ENCODE peak calls at places on chromosomes 2 and 18, in seven cellular contexts. B is neuronal stem cell, L is H9, M is mesendoderm, R is mesenchymal stem cell, H is IMR-90, J is H1. V is an unnamed sample.

GRCh38 chr18:40935423-40935822 is 1019.6 kb upstream of the PIK3C3 start:
- DNase-seq in J (no peak), B (no peak), H (peak), R (peak), M (peak), L (no peak), V (no peak)

GRCh38 chr18:49973592-49973991 is 160.3 kb upstream of the ACAA2 start:
- DNase-seq in J (no peak), R (no peak), M (no peak), L (no peak), H (no peak), B (no peak), V (no peak)

GRCh38 chr2:60838481-60838880 is 42.9 kb upstream of the REL start:
- DNase-seq in L (no peak), M (no peak), B (no peak), R (no peak), J (no peak), H (no peak), V (peak)

GRCh38 chr2:206116278-206116677 is 30.3 kb upstream of the INO80D start:
- DNase-seq in R (no peak), L (no peak), J (peak), M (no peak), H (no peak), B (no peak), V (no peak)

GRCh38 chr2:112946086-112946485 is 31.7 kb upstream of the IL36G start:
- DNase-seq in B (no peak), R (no peak), J (no peak), L (no peak), M (no peak), H (no peak), V (no peak)

GRCh38 chr2:21413082-21413481 is 289.3 kb downstream of the TDRD15 start:
- DNase-seq in J (no peak), R (peak), M (no peak), H (peak), B (no peak), L (no peak), V (no peak)

GRCh38 chr2:151767536-151767935 is 33.3 kb upstream of the NEB start:
- DNase-seq in L (no peak), J (no peak), B (no peak), R (peak), H (peak), M (no peak), V (no peak)

GRCh38 chr2:39216495-39217191 is 27.1 kb downstream of the CDKL4 start:
- DNase-seq in L (no peak), R (peak), M (no peak), H (no peak), J (no peak), B (no peak), V (no peak)

GRCh38 chr2:146701183-146701582 is 1143.6 kb upstream of the ACVR2A start:
- DNase-seq in H (no peak), L (peak), R (no peak), M (peak), J (peak), B (no peak), V (no peak)

GRCh38 chr2:165957030-165957675 is 3.6 kb upstream of the TTC21B start:
- DNase-seq in M (no peak), J (no peak), R (no peak), B (no peak), L (peak), H (no peak), V (no peak)

GRCh38 chr18:50590625-50591024 is 30.7 kb downstream of the MAPK4 start:
- DNase-seq in M (no peak), B (no peak), J (no peak), R (no peak), H (no peak), L (no peak), V (no peak)

GRCh38 chr2:65392609-65393008 is 39.8 kb downstream of the SPRED2 start:
- DNase-seq in L (no peak), J (no peak), H (no peak), B (no peak), R (no peak), M (no peak), V (no peak)

GRCh38 chr2:65395621-65396347 is 36.6 kb downstream of the SPRED2 start:
- DNase-seq in J (no peak), R (no peak), B (no peak), H (no peak), L (no peak), M (no peak), V (no peak)

GRCh38 chr2:65393743-65394422 is 38.5 kb downstream of the SPRED2 start:
- DNase-seq in H (no peak), J (no peak), L (no peak), R (no peak), M (no peak), B (no peak), V (no peak)

GRCh38 chr2:65397122-65397521 is 35.3 kb downstream of the SPRED2 start:
- DNase-seq in H (peak), M (no peak), R (peak), L (no peak), B (no peak), J (no peak), V (peak)

GRCh38 chr2:65396348-65397026 is 35.9 kb downstream of the SPRED2 start:
- DNase-seq in B (no peak), J (no peak), M (no peak), R (peak), L (no peak), H (peak), V (peak)
- H3K4me2 ChIP-seq in B (no peak), J (no peak), M (no peak), R (no peak), L (no peak), H (peak), V (no peak)

GRCh38 chr2:229675569-229675968 is 38.8 kb downstream of the DNER start:
- DNase-seq in R (no peak), J (no peak), M (no peak), B (no peak), H (no peak), L (no peak), V (no peak)
- H2BK5ac ChIP-seq in R (no peak), J (no peak), M (no peak), B (no peak), H (no peak), L (no peak), V (no peak)

DNA sequence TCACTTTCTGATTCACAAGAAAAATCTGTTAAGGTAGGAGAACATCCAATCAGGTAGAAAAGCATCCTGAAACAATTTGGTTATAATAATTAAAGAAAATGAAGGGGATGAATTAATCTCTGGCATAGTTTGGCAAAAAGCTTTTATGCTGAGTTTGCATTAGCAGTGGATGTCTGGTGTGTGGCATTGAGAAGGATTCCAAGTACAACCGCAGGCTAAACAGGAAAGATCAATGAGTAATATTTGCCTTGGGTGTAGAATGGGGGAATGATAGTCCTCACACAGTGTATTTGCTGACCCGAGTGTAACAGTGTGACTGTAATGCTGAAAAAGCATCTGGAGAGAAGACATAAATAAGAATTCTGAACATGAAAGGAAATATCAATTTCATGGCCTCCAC is 68.3 kb upstream of the SESTD1 start:
- DNase-seq in H (peak), L (no peak), M (no peak), R (peak), J (no peak), B (no peak), V (no peak)
- H3K4me2 ChIP-seq in H (no peak), L (no peak), M (no peak), R (no peak), J (no peak), B (no peak), V (no peak)

GRCh38 chr2:147826615-147827375 is 18.0 kb upstream of the ACVR2A start:
- DNase-seq in B (no peak), H (no peak), M (no peak), R (no peak), J (no peak), L (no peak), V (no peak)
- H2BK5ac ChIP-seq in B (no peak), H (no peak), M (no peak), R (no peak), J (no peak), L (no peak), V (no peak)

GRCh38 chr18:26504831-26505230 is 43.5 kb downstream of the KCTD1 start:
- DNase-seq in L (no peak), J (no peak), R (no peak), M (no peak), H (no peak), B (no peak), V (no peak)

GRCh38 chr18:26511339-26512071 is 36.8 kb downstream of the KCTD1 start:
- DNase-seq in R (no peak), B (no peak), H (no peak), L (no peak), M (no peak), J (no peak), V (no peak)

GRCh38 chr18:26515643-26516495 is 32.5 kb downstream of the KCTD1 start:
- DNase-seq in H (no peak), R (no peak), B (no peak), M (peak), L (no peak), J (no peak), V (no peak)

GRCh38 chr18:26506012-26506411 is 42.3 kb downstream of the KCTD1 start:
- DNase-seq in B (no peak), M (peak), J (no peak), L (no peak), R (no peak), H (no peak), V (no peak)

DNA sequence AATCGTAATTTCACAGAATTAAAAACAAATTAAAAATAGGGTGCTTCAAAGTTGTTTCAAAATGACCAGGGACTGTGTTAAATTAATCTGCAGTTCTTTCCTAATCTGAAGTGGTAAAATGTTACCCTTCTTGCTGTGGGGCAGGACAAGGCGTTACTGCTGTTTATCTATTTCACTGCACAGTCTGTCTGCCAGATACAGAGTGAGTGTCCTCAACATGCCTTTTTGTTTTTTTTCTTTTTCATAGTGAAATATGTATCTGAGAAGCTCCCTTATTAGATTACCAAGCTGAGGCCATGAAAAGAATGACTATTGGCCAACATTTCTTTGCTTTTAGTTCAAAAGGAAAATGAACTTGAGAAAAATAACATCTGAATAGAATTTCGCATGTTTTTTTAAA is 38.0 kb downstream of the KCTD1 start:
- DNase-seq in L (no peak), M (no peak), R (no peak), B (no peak), J (no peak), H (no peak), V (no peak)
- H3K4me2 ChIP-seq in L (no peak), M (no peak), R (no peak), B (no peak), J (no peak), H (no peak), V (no peak)

DNA sequence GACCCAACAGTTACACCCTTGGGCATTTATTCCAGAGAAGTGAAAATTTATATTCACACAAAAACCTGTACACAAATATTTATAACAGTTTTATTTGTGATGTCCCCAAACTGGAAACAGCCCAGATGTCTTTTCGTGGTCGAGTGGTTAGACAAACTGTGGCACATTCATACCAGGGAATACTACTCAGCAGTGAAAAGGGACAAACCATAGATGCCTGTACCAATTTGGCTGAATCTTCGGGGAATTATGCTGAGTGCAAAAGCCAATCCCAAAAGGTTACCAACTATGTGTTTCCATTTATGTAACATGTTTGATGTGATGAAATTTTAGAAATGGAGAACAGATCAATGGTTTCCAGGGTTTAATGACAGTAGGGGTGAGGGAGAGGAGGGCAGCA is 154.3 kb downstream of the GLI2 start:
- DNase-seq in H (no peak), B (no peak), L (no peak), J (no peak), M (no peak), R (no peak), V (no peak)
- H2BK5ac ChIP-seq in H (no peak), B (no peak), L (no peak), J (no peak), M (no peak), R (no peak), V (no peak)

GRCh38 chr2:236963631-236964030 is 122.1 kb upstream of the COPS8 start:
- DNase-seq in R (no peak), M (no peak), L (no peak), J (no peak), B (no peak), H (no peak), V (no peak)

GRCh38 chr2:236964291-236964690 is 121.4 kb upstream of the COPS8 start:
- DNase-seq in R (peak), L (no peak), B (no peak), H (no peak), J (no peak), M (no peak), V (no peak)

GRCh38 chr2:236965841-236966096 is 119.9 kb upstream of the COPS8 start:
- DNase-seq in L (no peak), R (no peak), J (no peak), H (no peak), B (no peak), M (no peak), V (no peak)

GRCh38 chr2:236967499-236967783 is 118.2 kb upstream of the COPS8 start:
- DNase-seq in R (no peak), L (no peak), J (no peak), H (no peak), B (no peak), M (no peak), V (no peak)

GRCh38 chr2:236965021-236965840 is 120.5 kb upstream of the COPS8 start:
- DNase-seq in H (no peak), L (no peak), J (no peak), M (peak), B (no peak), R (no peak), V (peak)
- H3K4me2 ChIP-seq in H (no peak), L (no peak), J (peak), M (no peak), B (no peak), R (no peak), V (no peak)

V was measured in trophoblast cell.